ENCODE peak calls at places on chromosome 9, in five cellular contexts. L is choroid plexus epithelial cell; Q is CD8-positive, alpha-beta T cell; S is stomach; G is tibial nerve. Z is an unnamed sample.

GRCh38 chr9:9079473-9079872 is 1279.9 kb upstream of the DMAC1 start:
- DNase-seq in L (no peak), Q (no peak), S (no peak), G (no peak), Z (no peak)

GRCh38 chr9:113798062-113799030 is 77.8 kb upstream of the ZNF618 start:
- DNase-seq in L (no peak), Q (no peak), S (no peak), G (no peak), Z (no peak)

GRCh38 chr9:75064307-75065025 is 23.5 kb downstream of the NMRK1 start:
- DNase-seq in L (peak; percentile 62), Q (no peak), S (no peak), G (no peak), Z (no peak)

GRCh38 chr9:106478312-106479099 is 384.5 kb upstream of the ZNF462 start:
- DNase-seq in L (no peak), Q (no peak), S (no peak), G (no peak), Z (no peak)

GRCh38 chr9:85941966-85942912 is 1.3 kb downstream of the NAA35 start:
- DNase-seq in L (peak; percentile 26), Q (no peak), S (no peak), G (no peak), Z (no peak)

GRCh38 chr9:90870646-90871326 is 69.2 kb downstream of the SYK start:
- DNase-seq in L (peak; percentile 69), Q (no peak), S (peak; percentile 38), G (peak; percentile 37), Z (no peak)

GRCh38 chr9:91056917-91057316 is 255.3 kb downstream of the SYK start:
- DNase-seq in L (peak; percentile 50), Q (no peak), S (no peak), G (no peak), Z (no peak)

GRCh38 chr9:131960805-131961495 is 118.7 kb downstream of the MED27 start:
- DNase-seq in L (no peak), Q (no peak), S (no peak), G (no peak), Z (no peak)

GRCh38 chr9:36345103-36345846 is 54.8 kb downstream of the RNF38 start:
- DNase-seq in L (no peak), Q (no peak), S (no peak), G (no peak), Z (no peak)

GRCh38 chr9:130043654-130044623 is 950 bp upstream of the FNBP1 start:
- DNase-seq in L (peak; percentile 48), Q (no peak), S (peak; percentile 30), G (peak; percentile 71), Z (peak; percentile 12)

GRCh38 chr9:720239-720881 is 121.1 kb upstream of the DMRT1 start:
- DNase-seq in L (no peak), Q (no peak), S (no peak), G (no peak), Z (no peak)

GRCh38 chr9:112074250-112075008 is 100.7 kb downstream of the SUSD1 start:
- DNase-seq in L (peak; percentile 98), Q (peak; percentile 34), S (peak; percentile 72), G (peak; percentile 87), Z (peak; percentile 20)

GRCh38 chr9:68887232-68887631 is 126.7 kb downstream of the PRKACG start:
- DNase-seq in L (no peak), Q (no peak), S (no peak), G (no peak), Z (no peak)

GRCh38 chr9:93305497-93306020 is 121.6 kb downstream of the WNK2 start:
- DNase-seq in L (no peak), Q (no peak), S (peak; percentile 24), G (no peak), Z (no peak)

GRCh38 chr9:87587864-87588263 is 90.2 kb downstream of the DAPK1 start:
- DNase-seq in L (no peak), Q (no peak), S (no peak), G (no peak), Z (no peak)

GRCh38 chr9:113566712-113567071 is 103.2 kb downstream of the RGS3 start:
- DNase-seq in L (no peak), Q (no peak), S (peak; percentile 46), G (no peak), Z (no peak)

DNA sequence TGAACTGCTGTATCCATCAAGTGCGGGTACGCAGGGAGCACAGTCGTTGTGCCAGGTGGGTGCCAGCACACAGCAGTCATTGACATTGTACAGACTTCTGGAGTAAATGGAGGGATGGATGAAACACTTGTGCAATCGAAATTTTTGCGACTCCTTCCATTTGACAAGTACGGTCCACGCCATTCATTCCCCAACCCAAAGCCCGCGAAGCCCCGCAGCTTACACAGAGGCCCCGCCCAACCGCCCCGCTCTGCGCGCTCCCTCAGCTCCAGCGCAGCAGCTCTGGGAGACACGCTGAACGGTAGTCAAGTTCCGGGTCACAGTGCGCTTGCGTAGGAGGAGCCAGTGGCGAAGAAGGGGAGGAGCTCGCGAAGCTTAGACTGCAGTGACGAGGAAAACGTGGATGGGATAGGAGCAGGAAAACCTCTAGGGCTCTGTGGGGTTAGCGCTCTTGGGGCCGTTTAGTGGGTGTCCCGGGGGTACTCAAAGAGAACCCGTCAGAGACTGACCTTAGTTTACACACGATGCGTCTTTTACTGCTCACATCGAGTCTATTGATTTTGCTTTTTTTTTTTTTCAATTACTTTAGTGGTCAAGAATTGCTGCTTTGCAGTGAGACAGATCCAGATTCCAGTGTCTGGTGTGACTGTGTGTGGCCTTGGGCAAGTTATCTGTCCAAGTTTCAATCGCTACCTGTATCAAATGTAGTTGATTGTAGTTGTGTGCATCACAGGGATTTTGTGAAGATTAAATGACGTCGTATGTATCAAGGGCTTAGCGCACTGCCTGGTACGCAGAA is 15.3 kb upstream of the MSANTD3 start:
- DNase-seq in L (peak; percentile 94), Q (peak; percentile 60), S (peak; percentile 91), G (peak; percentile 79), Z (peak; percentile 69)
- TF ChIP-seq CTCF in L (no peak), Q (no peak), S (no peak), G (no peak), Z (no peak)

DNA sequence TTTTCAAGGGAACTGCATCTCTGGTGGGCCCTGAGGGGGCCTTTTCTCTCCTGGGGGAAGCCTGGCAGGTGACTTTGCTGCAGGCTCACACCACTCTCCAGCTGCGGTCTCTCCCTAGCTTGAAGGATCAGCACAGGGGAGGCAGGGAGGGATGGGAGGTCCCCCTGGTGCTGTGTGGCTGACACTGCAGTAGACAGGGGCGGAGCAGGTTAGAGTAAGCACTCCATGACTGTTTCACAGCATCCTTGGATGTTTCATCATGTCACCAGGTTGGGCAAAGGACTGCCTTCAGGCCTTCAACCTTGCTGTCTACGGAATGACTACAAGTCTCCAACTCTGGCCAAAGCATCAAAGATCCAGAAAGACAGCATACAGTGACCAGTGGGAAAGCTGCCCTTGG is 470.7 kb downstream of the CDK5RAP2 start:
- DNase-seq in L (no peak), Q (no peak), S (no peak), G (no peak), Z (peak; percentile 30)
- TF ChIP-seq CTCF in L (no peak), Q (no peak), S (no peak), G (no peak), Z (peak; percentile 62)

DNA sequence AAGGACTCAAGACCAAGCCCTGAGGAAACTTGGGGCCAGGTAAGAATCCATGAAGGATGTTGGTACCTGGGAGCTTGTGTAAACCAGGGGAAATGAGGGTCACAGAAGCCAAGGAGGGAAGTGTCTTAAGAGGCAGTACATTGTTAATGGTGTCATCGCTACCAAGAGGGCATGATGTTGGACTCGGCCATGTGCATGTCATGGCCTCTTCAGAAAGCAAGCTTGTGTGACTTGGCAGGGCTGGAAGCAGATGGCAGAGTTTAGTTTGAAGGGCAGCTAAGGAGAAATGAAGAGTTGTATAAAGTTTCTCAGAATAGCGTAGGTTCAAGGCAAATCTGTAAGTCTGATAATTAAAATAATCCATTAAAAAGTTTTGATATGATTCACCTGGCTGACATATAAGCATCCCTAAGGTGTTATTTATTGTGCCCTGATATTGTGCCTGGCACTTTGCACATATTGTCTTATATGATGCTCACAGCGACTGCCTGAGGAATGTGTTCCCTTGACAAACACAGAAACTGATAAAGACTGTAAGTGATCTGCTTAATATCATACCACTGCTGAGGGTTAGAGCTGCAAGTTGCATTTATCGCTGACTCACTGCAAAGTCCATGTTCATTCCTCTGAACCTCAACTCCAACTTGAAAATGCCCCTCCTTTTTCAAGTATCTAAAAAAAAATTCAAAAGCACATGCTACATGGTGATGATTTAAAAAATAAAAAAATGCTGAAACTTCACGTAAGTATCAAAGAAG is 81.3 kb upstream of the PTPN3 start:
- DNase-seq in L (peak; percentile 34), Q (no peak), S (no peak), G (no peak), Z (no peak)
- TF ChIP-seq CTCF in L (no peak), Q (no peak), S (no peak), G (no peak), Z (no peak)

DNA sequence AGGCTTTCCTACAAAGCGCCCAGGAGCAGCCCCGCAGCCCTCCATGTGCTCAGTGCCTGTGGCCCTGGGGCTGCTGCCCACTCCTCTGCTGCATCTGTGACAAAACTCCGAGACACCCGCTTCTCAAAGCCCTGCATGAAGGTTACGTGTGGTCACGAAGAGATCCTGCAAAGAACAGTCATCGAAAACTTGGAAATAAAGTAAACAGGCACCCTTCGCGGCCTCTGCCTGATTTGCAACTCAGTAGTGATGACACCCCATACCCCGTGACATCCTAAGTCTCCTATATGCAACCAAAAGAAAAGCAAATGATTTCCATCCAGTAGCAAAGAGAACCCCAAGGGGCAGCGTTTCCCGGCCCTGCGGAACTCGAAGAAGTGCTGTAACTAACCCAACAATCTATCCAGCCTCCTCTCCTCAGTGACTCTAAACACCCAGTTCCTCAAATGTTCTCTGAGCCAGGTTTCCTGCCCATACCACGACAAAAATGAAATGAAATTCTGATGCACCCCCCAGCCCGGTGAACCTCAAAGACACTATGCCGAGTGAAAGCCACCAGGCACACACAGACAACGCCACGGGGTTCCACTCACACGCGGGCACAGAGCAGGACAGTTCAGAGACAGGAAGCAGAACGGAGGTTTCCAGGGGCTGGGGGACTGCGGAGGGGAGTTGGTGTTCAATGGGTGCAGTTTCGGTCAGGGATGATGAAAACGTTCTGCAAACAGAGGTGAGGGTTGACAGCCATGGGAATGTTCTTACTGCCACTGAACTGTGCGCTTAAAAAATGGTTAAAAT is 19.0 kb downstream of the NACC2 start:
- DNase-seq in L (no peak), Q (no peak), S (no peak), G (no peak), Z (no peak)
- TF ChIP-seq CTCF in L (no peak), Q (no peak), S (no peak), G (no peak), Z (no peak)

GRCh38 chr9:1980387-1980786 is 34.8 kb upstream of the SMARCA2 start:
- DNase-seq in L (no peak), Q (no peak), S (no peak), G (no peak), Z (no peak)
- TF ChIP-seq CTCF in L (no peak), Q (no peak), S (no peak), G (no peak), Z (no peak)

GRCh38 chr9:19036611-19037010 is 3.6 kb upstream of the SAXO1 start:
- DNase-seq in L (no peak), Q (no peak), S (no peak), G (no peak), Z (no peak)
- TF ChIP-seq CTCF in L (peak; percentile 37), Q (no peak), S (no peak), G (no peak), Z (no peak)

GRCh38 chr9:133593587-133593986 is 15.6 kb downstream of the FAM163B start:
- DNase-seq in L (no peak), Q (no peak), S (no peak), G (no peak), Z (no peak)

GRCh38 chr9:133591985-133592384 is 17.2 kb downstream of the FAM163B start:
- DNase-seq in L (no peak), Q (no peak), S (no peak), G (no peak), Z (no peak)

GRCh38 chr9:133591116-133591910 is 17.9 kb downstream of the FAM163B start:
- DNase-seq in L (no peak), Q (no peak), S (no peak), G (no peak), Z (no peak)

GRCh38 chr9:133594310-133594709 is 14.9 kb downstream of the FAM163B start:
- DNase-seq in L (no peak), Q (no peak), S (no peak), G (no peak), Z (no peak)

GRCh38 chr9:133592731-133593409 is 16.3 kb downstream of the FAM163B start:
- DNase-seq in L (peak; percentile 49), Q (no peak), S (no peak), G (no peak), Z (no peak)
- TF ChIP-seq CTCF in L (peak; percentile 71), Q (no peak), S (no peak), G (peak; percentile 10), Z (no peak)

Z was measured in progenitor cell of endocrine pancreas.